ENCODE peak calls at places on chromosomes 5 and 9, in four cellular contexts. P is GM23248, T is A549, U is neuronal stem cell. J is an unnamed sample.

GRCh38 chr9:98323051-98323830 is 67.8 kb upstream of the TBC1D2 start:
- DNase-seq in P (no peak), T (no peak), U (no peak), J (no peak)

GRCh38 chr5:98099448-98100105 is 673.9 kb upstream of the RGMB start:
- DNase-seq in P (peak; percentile 33), T (no peak), U (no peak), J (no peak)

GRCh38 chr5:149062371-149063016 is 368 bp downstream of the SH3TC2 start:
- DNase-seq in P (peak; percentile 90), T (peak; percentile 56), U (no peak), J (peak; percentile 77)

GRCh38 chr5:134458676-134459403 is 47.2 kb upstream of the CDKN2AIPNL start:
- DNase-seq in P (no peak), T (no peak), U (no peak), J (no peak)

GRCh38 chr5:37132646-37133045 is 116.5 kb downstream of the CPLANE1 start:
- DNase-seq in P (no peak), T (no peak), U (no peak), J (peak; percentile 35)

GRCh38 chr5:16992006-16992405 is 55.9 kb upstream of the MYO10 start:
- DNase-seq in P (peak; percentile 90), T (no peak), U (no peak), J (peak; percentile 91)

GRCh38 chr5:127417534-127417933 is 99.9 kb upstream of the PRRC1 start:
- DNase-seq in P (no peak), T (no peak), U (no peak), J (no peak)

GRCh38 chr5:133944263-133945230 is 23.9 kb downstream of the C5orf15 start:
- DNase-seq in P (peak; percentile 72), T (peak; percentile 64), U (peak; percentile 52), J (peak; percentile 23)

GRCh38 chr9:109856785-109857184 is 76.8 kb downstream of the PALM2AKAP2 start:
- DNase-seq in P (peak; percentile 11), T (no peak), U (no peak), J (peak; percentile 23)

GRCh38 chr5:139382371-139382770 is 726 bp downstream of the SLC23A1 start:
- DNase-seq in P (no peak), T (no peak), U (no peak), J (no peak)

GRCh38 chr5:54440456-54440893 is 15.0 kb upstream of the HSPB3 start:
- DNase-seq in P (no peak), T (no peak), U (no peak), J (no peak)

GRCh38 chr5:135986891-135987401 is 32.2 kb upstream of the LECT2 start:
- DNase-seq in P (peak; percentile 34), T (no peak), U (no peak), J (peak; percentile 52)

GRCh38 chr5:138646671-138647070 is 71.5 kb upstream of the HSPA9 start:
- DNase-seq in P (no peak), T (no peak), U (no peak), J (no peak)

GRCh38 chr9:132214027-132214622 is 52.3 kb downstream of the NTNG2 start:
- DNase-seq in P (peak; percentile 95), T (peak; percentile 51), U (no peak), J (peak; percentile 95)

GRCh38 chr9:4815381-4815956 is 22.7 kb downstream of the RCL1 start:
- DNase-seq in P (no peak), T (no peak), U (no peak), J (no peak)
- H3K4me2 ChIP-seq in P (no peak overlapping the region), T (no peak overlapping the region), U (no peak overlapping the region), J (no peak overlapping the region)

GRCh38 chr5:52906845-52907244 is 82.3 kb upstream of the ITGA2 start:
- DNase-seq in P (no peak), T (no peak), U (no peak), J (no peak)

DNA sequence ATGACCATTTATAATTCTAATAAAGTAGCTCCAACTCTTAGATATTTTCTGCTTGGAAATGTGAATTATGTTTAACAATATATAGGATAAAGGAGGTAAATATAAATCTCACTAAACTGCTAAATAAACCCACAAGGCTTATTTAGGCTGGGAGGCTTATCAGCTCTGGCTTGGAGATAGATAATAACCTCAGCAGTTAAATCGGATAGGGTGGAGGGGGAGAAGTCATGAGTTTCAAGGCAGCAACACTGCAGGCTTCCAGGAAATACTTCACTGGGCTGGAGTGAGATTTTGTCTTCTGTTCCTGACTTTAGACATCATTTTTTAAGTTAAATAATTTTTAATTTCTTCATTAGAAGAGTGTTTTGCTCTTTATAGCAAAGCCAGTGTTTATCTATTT is 80.0 kb upstream of the ITGA2 start:
- DNase-seq in P (no peak), T (no peak), U (no peak), J (no peak)
- H3K27ac ChIP-seq in P (no peak overlapping the region), T (no peak overlapping the region), U (no peak overlapping the region), J (no peak overlapping the region)

GRCh38 chr9:94901019-94901363 is 174.5 kb downstream of the AOPEP start:
- DNase-seq in P (no peak), T (no peak), U (no peak), J (no peak)
- H3K4me3 ChIP-seq in P (peak overlapping the region; percentile 59), T (peak overlapping the region; percentile 24), U (no peak overlapping the region), J (no peak overlapping the region)

DNA sequence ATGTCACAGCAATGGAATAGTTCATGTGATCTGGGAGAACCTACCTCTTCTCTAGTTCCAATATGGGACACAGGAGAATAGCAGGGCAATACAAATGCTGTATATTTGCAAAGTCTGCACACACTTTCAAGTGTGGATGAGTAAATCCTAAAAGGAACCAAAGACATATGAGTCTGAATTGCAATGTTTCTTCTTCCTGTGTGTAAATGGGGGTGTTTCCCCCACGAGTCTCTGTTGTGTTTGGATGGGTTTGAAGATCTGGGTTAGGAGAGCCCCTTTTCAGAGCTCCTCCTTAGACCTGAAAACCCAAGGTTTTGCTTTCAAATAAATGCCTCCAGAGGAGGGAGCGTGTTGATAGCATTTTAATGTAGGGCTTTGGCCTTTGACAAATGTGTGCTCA is 26.9 kb downstream of the SLC46A2 start:
- DNase-seq in P (no peak), T (no peak), U (no peak), J (no peak)
- H3K4me2 ChIP-seq in P (no peak overlapping the region), T (no peak overlapping the region), U (no peak overlapping the region), J (no peak overlapping the region)

DNA sequence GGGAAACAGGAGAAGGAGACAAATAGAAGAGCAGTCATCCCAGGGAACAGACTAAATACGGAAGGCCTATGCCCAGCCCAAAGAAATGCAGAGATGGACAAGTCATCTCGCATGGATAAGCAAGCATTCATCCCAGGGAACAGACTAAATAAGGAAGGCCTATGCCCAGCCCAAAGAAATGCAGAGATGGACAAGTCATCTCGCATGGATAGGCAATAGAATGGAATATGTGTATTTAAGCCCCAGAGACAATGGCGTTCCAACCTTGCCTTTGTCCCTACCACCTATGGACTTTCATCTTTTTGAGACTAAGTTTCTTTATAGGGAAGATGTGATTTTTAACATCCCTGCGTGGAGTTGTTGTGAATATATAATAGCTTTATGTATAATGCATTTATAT is 242.2 kb upstream of the TNC start:
- DNase-seq in P (no peak), T (no peak), U (peak; percentile 23), J (no peak)
- H3K27ac ChIP-seq in P (no peak overlapping the region), T (no peak overlapping the region), U (no peak overlapping the region), J (no peak overlapping the region)

GRCh38 chr9:130186051-130186450 is 13.8 kb downstream of the NCS1 start:
- DNase-seq in P (no peak), T (no peak), U (no peak), J (no peak)
- H3K4me3 ChIP-seq in P (no peak overlapping the region), T (no peak overlapping the region), U (no peak overlapping the region), J (no peak overlapping the region)

GRCh38 chr9:133974631-133975341 is 17.3 kb downstream of the VAV2 start:
- DNase-seq in P (no peak), T (no peak), U (no peak), J (no peak)
- H3K4me2 ChIP-seq in P (no peak overlapping the region), T (no peak overlapping the region), U (no peak overlapping the region), J (no peak overlapping the region)